ENCODE peak calls at places on chromosomes 11 and 22, in six cellular contexts. S, R, F, I, K and D are unnamed samples.

GRCh38 chr11:134468081-134468668 is 56.1 kb upstream of the B3GAT1 start:
- DNase-seq in S (no peak), R (no peak), F (no peak), I (no peak), K (no peak), D (peak; percentile 26)

GRCh38 chr11:818396-819128 is at the start of gene PNPLA2:
- DNase-seq in S (no peak), R (no peak), F (no peak), I (no peak), K (no peak), D (peak; percentile 72)

GRCh38 chr11:111571829-111572501 is 30.3 kb upstream of the SIK2 start:
- DNase-seq in S (no peak), R (no peak), F (no peak), I (no peak), K (peak; percentile 56), D (peak; percentile 46)

GRCh38 chr11:1012740-1013627 is 23.5 kb downstream of the MUC6 start:
- DNase-seq in S (no peak), R (no peak), F (no peak), I (no peak), K (no peak), D (no peak)

GRCh38 chr22:28728621-28729313 is 12.9 kb downstream of the CHEK2 start:
- DNase-seq in S (no peak), R (no peak), F (no peak), I (no peak), K (no peak), D (no peak)

GRCh38 chr11:2862950-2863618 is 22.5 kb downstream of the CDKN1C start:
- DNase-seq in S (no peak), R (no peak), F (no peak), I (no peak), K (peak; percentile 29), D (no peak)

GRCh38 chr11:102932678-102933077 is 22.9 kb downstream of the MMP13 start:
- DNase-seq in S (no peak), R (no peak), F (no peak), I (no peak), K (no peak), D (no peak)

GRCh38 chr11:117061256-117061655 is 37.0 kb downstream of the SIK3 start:
- DNase-seq in S (no peak), R (no peak), F (no peak), I (no peak), K (no peak), D (no peak)

GRCh38 chr22:37639070-37639760 is at the start of gene SH3BP1:
- DNase-seq in S (peak; percentile 78), R (no peak), F (no peak), I (no peak), K (peak; percentile 21), D (peak; percentile 81)

GRCh38 chr22:19897726-19898515 is 43.2 kb upstream of the GNB1L start:
- DNase-seq in S (no peak), R (no peak), F (no peak), I (no peak), K (no peak), D (no peak)

GRCh38 chr22:19893363-19893762 is 38.7 kb upstream of the GNB1L start:
- DNase-seq in S (no peak), R (no peak), F (no peak), I (no peak), K (no peak), D (no peak)

GRCh38 chr22:19898831-19899567 is 42.6 kb upstream of the COMT start:
- DNase-seq in S (no peak), R (no peak), F (no peak), I (no peak), K (no peak), D (no peak)

GRCh38 chr22:19895160-19895849 is 40.6 kb upstream of the GNB1L start:
- DNase-seq in S (no peak), R (no peak), F (no peak), I (no peak), K (no peak), D (no peak)

GRCh38 chr22:19896665-19897355 is 42.1 kb upstream of the GNB1L start:
- DNase-seq in S (no peak), R (no peak), F (no peak), I (no peak), K (no peak), D (no peak)
- TF ChIP-seq CTCF in S (no peak), R (no peak), F (no peak), I (no peak), K (no peak), D (no peak)

GRCh38 chr11:120335928-120336640 is at the start of gene ARHGEF12:
- DNase-seq in S (peak; percentile 98), R (no peak), F (peak; percentile 95), I (peak; percentile 81), K (peak; percentile 99), D (peak; percentile 99)
- TF ChIP-seq CTCF in S (no peak), R (peak; percentile 92), F (no peak), I (no peak), K (peak; percentile 29), D (peak; percentile 31)

DNA sequence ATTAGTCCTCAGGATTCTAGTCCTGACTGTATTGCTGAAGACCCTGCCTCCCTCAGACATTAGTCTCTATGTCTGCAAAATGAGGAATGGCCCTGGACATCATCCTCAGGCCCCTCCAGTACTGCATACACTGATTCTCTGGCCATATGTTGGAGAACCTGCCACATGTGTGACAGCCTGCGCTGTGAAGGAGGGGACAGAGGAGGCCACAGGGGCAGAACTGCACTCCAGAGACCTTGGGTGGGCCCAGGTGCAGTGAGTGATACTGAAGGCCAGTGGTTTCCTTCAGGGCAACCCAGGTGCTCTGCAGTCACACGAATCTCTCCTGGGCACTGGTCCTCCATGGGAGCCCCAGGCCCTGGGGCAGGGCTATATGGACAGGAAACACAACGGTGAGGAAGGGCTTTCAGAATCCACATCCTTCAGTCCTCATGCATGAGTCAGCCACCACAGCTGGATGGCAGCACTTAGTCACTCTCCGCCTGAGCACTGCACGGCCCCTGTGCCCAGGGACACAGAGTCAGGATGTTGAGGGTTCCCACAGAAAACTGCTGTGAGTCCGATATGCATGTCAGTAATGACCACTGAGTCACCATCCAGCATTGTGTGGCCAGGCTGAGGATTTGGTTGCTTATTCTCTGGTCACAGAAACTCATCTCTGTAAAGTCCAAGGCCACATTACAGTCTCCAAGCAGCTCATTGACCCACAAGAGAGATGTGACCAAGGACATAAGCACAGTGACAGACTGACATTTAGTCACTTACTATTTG is 39.7 kb downstream of the ME3 start:
- DNase-seq in S (no peak), R (peak; percentile 98), F (no peak), I (no peak), K (peak; percentile 99), D (peak; percentile 60)
- TF ChIP-seq CTCF in S (no peak), R (peak; percentile 65), F (peak; percentile 45), I (no peak), K (peak; percentile 45), D (peak; percentile 51)

GRCh38 chr11:60917267-60917666 is 3.3 kb downstream of the TMEM109 start:
- DNase-seq in S (no peak), R (no peak), F (no peak), I (no peak), K (no peak), D (no peak)

GRCh38 chr11:60916669-60917206 is 2.8 kb downstream of the TMEM109 start:
- DNase-seq in S (no peak), R (no peak), F (no peak), I (no peak), K (no peak), D (peak; percentile 24)

GRCh38 chr11:60913793-60914619 is at the start of gene TMEM109:
- DNase-seq in S (peak; percentile 94), R (peak; percentile 79), F (peak; percentile 90), I (peak; percentile 72), K (peak; percentile 84), D (peak; percentile 92)

GRCh38 chr11:60914620-60915249 is 777 bp downstream of the TMEM109 start:
- DNase-seq in S (no peak), R (no peak), F (no peak), I (no peak), K (peak; percentile 44), D (peak; percentile 34)

GRCh38 chr11:60915250-60915914 is 1.4 kb downstream of the TMEM109 start:
- DNase-seq in S (peak; percentile 69), R (no peak), F (peak; percentile 77), I (no peak), K (peak; percentile 61), D (peak; percentile 48)
- TF ChIP-seq CTCF in S (peak; percentile 34), R (peak; percentile 76), F (peak; percentile 43), I (no peak), K (peak; percentile 2), D (peak; percentile 25)

GRCh38 chr22:31399211-31400022 is at the start of gene DRG1:
- DNase-seq in S (peak; percentile 98), R (peak; percentile 67), F (peak; percentile 95), I (peak; percentile 96), K (peak; percentile 92), D (peak; percentile 97)
- TF ChIP-seq CTCF in S (no peak), R (no peak), F (peak; percentile 57), I (no peak), K (no peak), D (no peak)

GRCh38 chr11:48210052-48210451 is 6.6 kb upstream of the OR4B1 start:
- DNase-seq in S (no peak), R (no peak), F (no peak), I (no peak), K (no peak), D (no peak)
- TF ChIP-seq CTCF in S (no peak), R (peak; percentile 52), F (no peak), I (no peak), K (no peak), D (peak; percentile 38)